ENCODE peak calls at places on chromosomes 5 and 9, in eight cellular contexts. One of them, this sample, is unnamed.

GRCh38 chr5:134464988-134465855 is 53.5 kb upstream of the CDKN2AIPNL start:
- DNase-seq in hepatic stellate cell: no peak
- DNase-seq in naive thymus-derived CD8-positive, alpha-beta T cell: no peak
- DNase-seq in HCT116: no peak
- DNase-seq in naive B cell: no peak
- DNase-seq in posterior cingulate gyrus: peak; percentile 58
- DNase-seq in cardiac fibroblast: no peak
- DNase-seq in fibroblast of villous mesenchyme: no peak
- DNase-seq in this sample: no peak

GRCh38 chr5:172636279-172637050 is 4.6 kb upstream of the NEURL1B start:
- DNase-seq in hepatic stellate cell: no peak
- DNase-seq in naive thymus-derived CD8-positive, alpha-beta T cell: no peak
- DNase-seq in HCT116: no peak
- DNase-seq in naive B cell: no peak
- DNase-seq in posterior cingulate gyrus: peak; percentile 7
- DNase-seq in cardiac fibroblast: no peak
- DNase-seq in fibroblast of villous mesenchyme: no peak
- DNase-seq in this sample: no peak

GRCh38 chr5:40404613-40405012 is 275.1 kb upstream of the PTGER4 start:
- DNase-seq in hepatic stellate cell: no peak
- DNase-seq in naive thymus-derived CD8-positive, alpha-beta T cell: no peak
- DNase-seq in HCT116: no peak
- DNase-seq in naive B cell: no peak
- DNase-seq in posterior cingulate gyrus: no peak
- DNase-seq in cardiac fibroblast: no peak
- DNase-seq in fibroblast of villous mesenchyme: no peak
- DNase-seq in this sample: no peak

GRCh38 chr5:138701678-138702077 is 51.5 kb upstream of the CTNNA1 start:
- DNase-seq in hepatic stellate cell: no peak
- DNase-seq in naive thymus-derived CD8-positive, alpha-beta T cell: no peak
- DNase-seq in HCT116: no peak
- DNase-seq in naive B cell: no peak
- DNase-seq in posterior cingulate gyrus: no peak
- DNase-seq in cardiac fibroblast: no peak
- DNase-seq in fibroblast of villous mesenchyme: no peak
- DNase-seq in this sample: no peak

GRCh38 chr9:37593877-37594448 is 1.6 kb upstream of the TOMM5 start:
- DNase-seq in hepatic stellate cell: no peak
- DNase-seq in naive thymus-derived CD8-positive, alpha-beta T cell: no peak
- DNase-seq in HCT116: no peak
- DNase-seq in naive B cell: no peak
- DNase-seq in posterior cingulate gyrus: no peak
- DNase-seq in cardiac fibroblast: no peak
- DNase-seq in fibroblast of villous mesenchyme: no peak
- DNase-seq in this sample: no peak

GRCh38 chr5:139394654-139395566 is at the start of gene PROB1:
- DNase-seq in hepatic stellate cell: no peak
- DNase-seq in naive thymus-derived CD8-positive, alpha-beta T cell: no peak
- DNase-seq in HCT116: no peak
- DNase-seq in naive B cell: no peak
- DNase-seq in posterior cingulate gyrus: peak; percentile 83
- DNase-seq in cardiac fibroblast: no peak
- DNase-seq in fibroblast of villous mesenchyme: no peak
- DNase-seq in this sample: no peak

GRCh38 chr5:68484307-68485068 is 268.9 kb downstream of the PIK3R1 start:
- DNase-seq in hepatic stellate cell: no peak
- DNase-seq in naive thymus-derived CD8-positive, alpha-beta T cell: no peak
- DNase-seq in HCT116: no peak
- DNase-seq in naive B cell: no peak
- DNase-seq in posterior cingulate gyrus: no peak
- DNase-seq in cardiac fibroblast: peak; percentile 66
- DNase-seq in fibroblast of villous mesenchyme: peak; percentile 91
- DNase-seq in this sample: no peak

GRCh38 chr9:134645607-134646365 is 4.2 kb downstream of the COL5A1 start:
- DNase-seq in hepatic stellate cell: no peak
- DNase-seq in naive thymus-derived CD8-positive, alpha-beta T cell: no peak
- DNase-seq in HCT116: no peak
- DNase-seq in naive B cell: no peak
- DNase-seq in posterior cingulate gyrus: peak; percentile 72
- DNase-seq in cardiac fibroblast: no peak
- DNase-seq in fibroblast of villous mesenchyme: no peak
- DNase-seq in this sample: no peak

GRCh38 chr9:12424243-12424642 is 268.9 kb upstream of the TYRP1 start:
- DNase-seq in hepatic stellate cell: no peak
- DNase-seq in naive thymus-derived CD8-positive, alpha-beta T cell: no peak
- DNase-seq in HCT116: no peak
- DNase-seq in naive B cell: no peak
- DNase-seq in posterior cingulate gyrus: no peak
- DNase-seq in cardiac fibroblast: no peak
- DNase-seq in fibroblast of villous mesenchyme: no peak
- DNase-seq in this sample: no peak

GRCh38 chr5:146283344-146283761 is 55.3 kb upstream of the POU4F3 start:
- DNase-seq in hepatic stellate cell: peak; percentile 61
- DNase-seq in naive thymus-derived CD8-positive, alpha-beta T cell: no peak
- DNase-seq in HCT116: peak; percentile 86
- DNase-seq in naive B cell: no peak
- DNase-seq in posterior cingulate gyrus: no peak
- DNase-seq in cardiac fibroblast: peak; percentile 87
- DNase-seq in fibroblast of villous mesenchyme: peak; percentile 89
- DNase-seq in this sample: peak; percentile 92

GRCh38 chr5:10329808-10330481 is 22.2 kb upstream of the CMBL start:
- DNase-seq in hepatic stellate cell: peak; percentile 43
- DNase-seq in naive thymus-derived CD8-positive, alpha-beta T cell: no peak
- DNase-seq in HCT116: no peak
- DNase-seq in naive B cell: no peak
- DNase-seq in posterior cingulate gyrus: peak; percentile 85
- DNase-seq in cardiac fibroblast: peak; percentile 68
- DNase-seq in fibroblast of villous mesenchyme: peak; percentile 89
- DNase-seq in this sample: no peak

GRCh38 chr9:36988848-36989247 is 45.2 kb downstream of the PAX5 start:
- DNase-seq in hepatic stellate cell: no peak
- DNase-seq in naive thymus-derived CD8-positive, alpha-beta T cell: no peak
- DNase-seq in HCT116: no peak
- DNase-seq in naive B cell: no peak
- DNase-seq in posterior cingulate gyrus: no peak
- DNase-seq in cardiac fibroblast: no peak
- DNase-seq in fibroblast of villous mesenchyme: no peak
- DNase-seq in this sample: no peak

GRCh38 chr5:131633830-131634229 is 1.2 kb downstream of the RAPGEF6 start:
- DNase-seq in hepatic stellate cell: no peak
- DNase-seq in naive thymus-derived CD8-positive, alpha-beta T cell: no peak
- DNase-seq in HCT116: no peak
- DNase-seq in naive B cell: no peak
- DNase-seq in posterior cingulate gyrus: no peak
- DNase-seq in cardiac fibroblast: no peak
- DNase-seq in fibroblast of villous mesenchyme: no peak
- DNase-seq in this sample: no peak

GRCh38 chr9:120924698-120925534 is 1.7 kb downstream of the TRAF1 start:
- DNase-seq in hepatic stellate cell: no peak
- DNase-seq in naive thymus-derived CD8-positive, alpha-beta T cell: no peak
- DNase-seq in HCT116: no peak
- DNase-seq in naive B cell: no peak
- DNase-seq in posterior cingulate gyrus: no peak
- DNase-seq in cardiac fibroblast: no peak
- DNase-seq in fibroblast of villous mesenchyme: no peak
- DNase-seq in this sample: peak; percentile 88

This sample was measured in RCC 7860.